ENCODE peak calls at places on chromosomes 4 and X, in seven cellular contexts. H is heart right ventricle; T is nucleus accumbens; Z is non-pigmented ciliary epithelial cell; M is SK-MEL-5; Y is activated naive CD4-positive, alpha-beta T cell; J is activated T-cell treated with anti-CD3 and anti-CD28 coated beads for 1 hour. N is an unnamed sample.

GRCh38 chr4:2595436-2595835 is 59.0 kb downstream of the FAM193A start:
- DNase-seq in H (no peak), T (no peak), Z (no peak), M (no peak), Y (no peak), J (no peak), N (no peak)

GRCh38 chr4:96670381-96670780 is 830.5 kb downstream of the PDHA2 start:
- DNase-seq in H (no peak), T (no peak), Z (no peak), M (no peak), Y (no peak), J (no peak), N (no peak)

GRCh38 chrX:21968333-21968732 is 27.8 kb downstream of the SMS start:
- DNase-seq in H (no peak), T (no peak), Z (no peak), M (no peak), Y (no peak), J (no peak), N (no peak)

GRCh38 chrX:138150709-138151108 is 560.8 kb downstream of the FGF13 start:
- DNase-seq in H (no peak), T (no peak), Z (no peak), M (no peak), Y (no peak), J (no peak), N (no peak)

GRCh38 chrX:148134578-148134977 is 153.4 kb downstream of the FMR1NB start:
- DNase-seq in H (no peak), T (no peak), Z (no peak), M (no peak), Y (no peak), J (no peak), N (no peak)

GRCh38 chrX:16739574-16739973 is 20.2 kb downstream of the SYAP1 start:
- DNase-seq in H (no peak), T (no peak), Z (no peak), M (no peak), Y (no peak), J (no peak), N (no peak)

GRCh38 chr4:86414686-86415085 is 54.8 kb upstream of the MAPK10 start:
- DNase-seq in H (no peak), T (no peak), Z (no peak), M (no peak), Y (no peak), J (no peak), N (no peak)

GRCh38 chr4:145808021-145808650 is 128.2 kb downstream of the C4orf51 start:
- DNase-seq in H (no peak), T (peak; percentile 12), Z (peak; percentile 91), M (peak; percentile 52), Y (no peak), J (no peak), N (no peak)

GRCh38 chrX:27863813-27864212 is 56.0 kb downstream of the MAGEB10 start:
- DNase-seq in H (no peak), T (no peak), Z (no peak), M (no peak), Y (no peak), J (no peak), N (no peak)

GRCh38 chrX:115949900-115950822 is 220.4 kb upstream of the AGTR2 start:
- DNase-seq in H (no peak), T (peak; percentile 81), Z (no peak), M (peak; percentile 3), Y (peak; percentile 2), J (no peak), N (no peak)

GRCh38 chrX:151870603-151871002 is 42.1 kb upstream of the MAGEA4 start:
- DNase-seq in H (no peak), T (no peak), Z (peak; percentile 70), M (no peak), Y (no peak), J (no peak), N (no peak)

GRCh38 chr4:26687728-26688127 is 103.8 kb downstream of the TBC1D19 start:
- DNase-seq in H (no peak), T (no peak), Z (peak; percentile 86), M (no peak), Y (no peak), J (no peak), N (no peak)

GRCh38 chr4:128388352-128388630 is 100.7 kb upstream of the PGRMC2 start:
- DNase-seq in H (no peak), T (no peak), Z (no peak), M (no peak), Y (no peak), J (no peak), N (no peak)

GRCh38 chr4:80054375-80054774 is 18.7 kb downstream of the ANTXR2 start:
- DNase-seq in H (no peak), T (no peak), Z (no peak), M (no peak), Y (no peak), J (no peak), N (no peak)

N was measured in heart left ventricle.